ENCODE peak calls at places on chromosomes 13 and 19, in ten cellular contexts. T is MCF 10A, V is brain microvascular endothelial cell, H is ascending aorta, O is heart right ventricle, C is H1, Q is lower leg skin, E is body of pancreas, J is A549, W is activated B cell treated with CpG ODN at 0.5 μM for 24 hours. Z is an unnamed sample.

GRCh38 chr19:782195-783043 is 14.8 kb upstream of the PTBP1 start:
- DNase-seq in T (peak), V (no peak), H (no peak), O (no peak), C (peak), Q (no peak), E (peak), J (peak), W (no peak), Z (no peak)

GRCh38 chr19:50909240-50910070 is 1.7 kb downstream of the KLK4 start:
- DNase-seq in T (peak), V (peak), H (no peak), O (peak), C (peak), Q (no peak), E (peak), J (peak), W (peak), Z (peak)

GRCh38 chr13:62919491-62919890 is 1503.8 kb upstream of the PCDH20 start:
- DNase-seq in T (no peak), V (no peak), H (no peak), O (no peak), C (no peak), Q (no peak), E (no peak), J (no peak), W (no peak), Z (no peak)

GRCh38 chr13:23615677-23616076 is 45.5 kb downstream of the TNFRSF19 start:
- DNase-seq in T (no peak), V (no peak), H (no peak), O (no peak), C (no peak), Q (no peak), E (no peak), J (no peak), W (no peak), Z (no peak)

GRCh38 chr13:68708336-68708908 is 1399.2 kb upstream of the ATXN8OS start:
- DNase-seq in T (no peak), V (no peak), H (no peak), O (no peak), C (no peak), Q (no peak), E (no peak), J (no peak), W (no peak), Z (no peak)

GRCh38 chr13:37534181-37534580 is 64.4 kb downstream of the POSTN start:
- DNase-seq in T (peak), V (peak), H (no peak), O (no peak), C (no peak), Q (no peak), E (no peak), J (no peak), W (no peak), Z (no peak)

GRCh38 chr13:36766295-36766694 is 52.7 kb upstream of the RFXAP start:
- DNase-seq in T (peak), V (peak), H (no peak), O (no peak), C (no peak), Q (no peak), E (no peak), J (no peak), W (no peak), Z (no peak)

GRCh38 chr13:113639661-113640262 is 18.2 kb downstream of the ATP4B start:
- DNase-seq in T (no peak), V (no peak), H (peak), O (no peak), C (no peak), Q (peak), E (no peak), J (no peak), W (peak), Z (no peak)

GRCh38 chr19:31991984-31992655 is 353.3 kb upstream of the ZNF507 start:
- DNase-seq in T (no peak), V (no peak), H (peak), O (no peak), C (no peak), Q (no peak), E (no peak), J (no peak), W (no peak), Z (no peak)

GRCh38 chr13:97295279-97296182 is 73.4 kb downstream of the MBNL2 start:
- DNase-seq in T (peak), V (peak), H (no peak), O (no peak), C (no peak), Q (no peak), E (no peak), J (peak), W (no peak), Z (no peak)

GRCh38 chr13:78160793-78161192 is 242.2 kb upstream of the EDNRB start:
- DNase-seq in T (peak), V (no peak), H (no peak), O (no peak), C (no peak), Q (no peak), E (no peak), J (no peak), W (no peak), Z (peak)

GRCh38 chr13:100674363-100674847 is at the start of gene TMTC4:
- DNase-seq in T (no peak), V (no peak), H (no peak), O (no peak), C (no peak), Q (no peak), E (no peak), J (no peak), W (no peak), Z (no peak)

GRCh38 chr19:49355890-49356289 is 6.3 kb downstream of the TEAD2 start:
- DNase-seq in T (peak), V (no peak), H (no peak), O (peak), C (no peak), Q (no peak), E (no peak), J (no peak), W (no peak), Z (no peak)

GRCh38 chr19:39814595-39814994 is 19.4 kb downstream of the DYRK1B start:
- DNase-seq in T (peak), V (no peak), H (no peak), O (no peak), C (no peak), Q (no peak), E (no peak), J (no peak), W (no peak), Z (no peak)

GRCh38 chr19:35509861-35510625 is 3.4 kb downstream of the DMKN start:
- DNase-seq in T (peak), V (no peak), H (peak), O (peak), C (peak), Q (peak), E (peak), J (peak), W (peak), Z (peak)

GRCh38 chr19:46515879-46516350 is 20.2 kb upstream of the PNMA8B start:
- DNase-seq in T (peak), V (peak), H (no peak), O (no peak), C (no peak), Q (no peak), E (no peak), J (peak), W (no peak), Z (peak)

GRCh38 chr19:1001538-1002166 is 1.4 kb downstream of the GRIN3B start:
- DNase-seq in T (peak), V (no peak), H (no peak), O (peak), C (no peak), Q (no peak), E (no peak), J (no peak), W (peak), Z (peak)

GRCh38 chr19:31386806-31387205 is 37.6 kb upstream of the TSHZ3 start:
- DNase-seq in T (no peak), V (no peak), H (no peak), O (no peak), C (no peak), Q (peak), E (no peak), J (no peak), W (no peak), Z (no peak)

GRCh38 chr13:44142911-44143665 is 230.5 kb upstream of the SERP2 start:
- DNase-seq in T (peak), V (peak), H (no peak), O (no peak), C (no peak), Q (no peak), E (no peak), J (peak), W (no peak), Z (no peak)

GRCh38 chr13:20980899-20981298 is 78.4 kb upstream of the XPO4 start:
- DNase-seq in T (no peak), V (no peak), H (no peak), O (no peak), C (no peak), Q (no peak), E (no peak), J (no peak), W (no peak), Z (no peak)

GRCh38 chr19:52191951-52192350 is 2.1 kb downstream of the PPP2R1A start:
- DNase-seq in T (no peak), V (no peak), H (no peak), O (no peak), C (no peak), Q (no peak), E (no peak), J (no peak), W (no peak), Z (no peak)

GRCh38 chr19:730382-730668 is 20.6 kb upstream of the MISP start:
- DNase-seq in T (no peak), V (no peak), H (no peak), O (no peak), C (no peak), Q (no peak), E (no peak), J (no peak), W (no peak), Z (no peak)

GRCh38 chr13:73635166-73635787 is 498.9 kb downstream of the KLF12 start:
- DNase-seq in T (no peak), V (no peak), H (no peak), O (no peak), C (no peak), Q (no peak), E (no peak), J (no peak), W (no peak), Z (no peak)

GRCh38 chr19:38359242-38360021 is 14.9 kb upstream of the PSMD8 start:
- DNase-seq in T (no peak), V (no peak), H (no peak), O (no peak), C (no peak), Q (no peak), E (no peak), J (no peak), W (no peak), Z (no peak)

GRCh38 chr19:43554317-43554895 is 20.9 kb downstream of the XRCC1 start:
- DNase-seq in T (no peak), V (no peak), H (no peak), O (no peak), C (no peak), Q (no peak), E (no peak), J (no peak), W (no peak), Z (no peak)

GRCh38 chr19:29687244-29687896 is 22.1 kb downstream of the PLEKHF1 start:
- DNase-seq in T (peak), V (peak), H (peak), O (no peak), C (no peak), Q (peak), E (peak), J (no peak), W (no peak), Z (no peak)

GRCh38 chr19:38389101-38389925 is 816 bp downstream of the SPRED3 start:
- DNase-seq in T (peak), V (peak), H (peak), O (no peak), C (no peak), Q (no peak), E (peak), J (peak), W (no peak), Z (no peak)

GRCh38 chr13:80873589-80873988 is 532.7 kb upstream of the SPRY2 start:
- DNase-seq in T (no peak), V (no peak), H (no peak), O (no peak), C (no peak), Q (no peak), E (no peak), J (no peak), W (no peak), Z (peak)

GRCh38 chr13:110387451-110388140 is 80.5 kb downstream of the COL4A2 start:
- DNase-seq in T (no peak), V (peak), H (peak), O (peak), C (no peak), Q (no peak), E (no peak), J (no peak), W (no peak), Z (peak)

GRCh38 chr13:105037064-105037463 is 1498.4 kb downstream of the EFNB2 start:
- DNase-seq in T (no peak), V (peak), H (no peak), O (no peak), C (no peak), Q (no peak), E (no peak), J (no peak), W (no peak), Z (no peak)

GRCh38 chr13:34070006-34070405 is 252.1 kb downstream of the RFC3 start:
- DNase-seq in T (peak), V (no peak), H (no peak), O (no peak), C (no peak), Q (no peak), E (no peak), J (no peak), W (no peak), Z (no peak)

DNA sequence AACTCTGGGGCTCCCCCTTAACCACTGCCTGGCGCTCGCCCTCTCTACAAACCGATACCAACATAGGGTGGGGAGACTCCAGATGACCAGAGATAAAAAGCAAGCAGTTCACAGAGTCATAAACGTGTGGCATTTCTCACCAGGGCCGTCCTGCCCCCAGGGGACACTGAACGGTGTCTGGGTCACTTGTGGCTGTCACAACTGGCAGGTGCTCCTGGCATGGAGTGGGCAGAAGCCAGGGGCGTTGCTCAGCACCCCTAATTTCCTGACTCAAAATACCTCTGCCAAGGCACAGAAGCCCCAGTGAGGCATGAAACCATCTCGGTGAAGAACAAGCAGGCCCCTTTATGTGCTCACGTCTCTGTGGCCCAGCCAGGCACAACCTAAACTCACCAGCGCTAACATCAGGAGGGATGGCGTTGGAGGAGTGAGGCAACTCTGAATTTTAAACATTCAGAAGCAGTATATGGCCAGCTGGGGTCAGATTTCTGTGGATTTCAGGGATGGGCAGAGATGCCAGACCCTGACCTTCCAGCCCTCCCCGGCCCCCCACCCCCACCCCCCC is 1.8 kb downstream of the PIP5K1C start:
- DNase-seq in T (no peak), V (no peak), H (no peak), O (no peak), C (no peak), Q (peak), E (no peak), J (no peak), W (peak), Z (peak)
- TF ChIP-seq CTCF in T (no peak), V (no peak), H (no peak), O (no peak), C (no peak), Q (no peak), E (no peak), J (no peak), W (no peak), Z (no peak)

GRCh38 chr19:55165952-55166529 is 372 bp downstream of the DNAAF3 start:
- DNase-seq in T (peak), V (peak), H (peak), O (peak), C (no peak), Q (no peak), E (peak), J (peak), W (no peak), Z (no peak)
- TF ChIP-seq CTCF in T (peak), V (peak), H (no peak), O (peak), C (peak), Q (no peak), E (peak), J (peak), W (no peak), Z (peak)

GRCh38 chr19:2223391-2223790 is 12.7 kb downstream of the PLEKHJ1 start:
- DNase-seq in T (no peak), V (no peak), H (no peak), O (no peak), C (no peak), Q (no peak), E (no peak), J (no peak), W (no peak), Z (no peak)

GRCh38 chr19:2223959-2224358 is 12.2 kb downstream of the PLEKHJ1 start:
- DNase-seq in T (no peak), V (no peak), H (no peak), O (no peak), C (no peak), Q (no peak), E (no peak), J (no peak), W (peak), Z (no peak)

GRCh38 chr19:2221250-2221831 is 14.8 kb downstream of the PLEKHJ1 start:
- DNase-seq in T (no peak), V (peak), H (no peak), O (no peak), C (no peak), Q (no peak), E (no peak), J (no peak), W (no peak), Z (no peak)

GRCh38 chr19:2219726-2220125 is 16.4 kb downstream of the PLEKHJ1 start:
- DNase-seq in T (no peak), V (no peak), H (no peak), O (no peak), C (no peak), Q (no peak), E (no peak), J (no peak), W (no peak), Z (no peak)

GRCh38 chr19:2221918-2222317 is 14.2 kb downstream of the PLEKHJ1 start:
- DNase-seq in T (no peak), V (no peak), H (no peak), O (no peak), C (no peak), Q (no peak), E (no peak), J (no peak), W (no peak), Z (no peak)
- TF ChIP-seq CTCF in T (no peak), V (peak), H (no peak), O (peak), C (no peak), Q (no peak), E (no peak), J (no peak), W (no peak), Z (peak)

DNA sequence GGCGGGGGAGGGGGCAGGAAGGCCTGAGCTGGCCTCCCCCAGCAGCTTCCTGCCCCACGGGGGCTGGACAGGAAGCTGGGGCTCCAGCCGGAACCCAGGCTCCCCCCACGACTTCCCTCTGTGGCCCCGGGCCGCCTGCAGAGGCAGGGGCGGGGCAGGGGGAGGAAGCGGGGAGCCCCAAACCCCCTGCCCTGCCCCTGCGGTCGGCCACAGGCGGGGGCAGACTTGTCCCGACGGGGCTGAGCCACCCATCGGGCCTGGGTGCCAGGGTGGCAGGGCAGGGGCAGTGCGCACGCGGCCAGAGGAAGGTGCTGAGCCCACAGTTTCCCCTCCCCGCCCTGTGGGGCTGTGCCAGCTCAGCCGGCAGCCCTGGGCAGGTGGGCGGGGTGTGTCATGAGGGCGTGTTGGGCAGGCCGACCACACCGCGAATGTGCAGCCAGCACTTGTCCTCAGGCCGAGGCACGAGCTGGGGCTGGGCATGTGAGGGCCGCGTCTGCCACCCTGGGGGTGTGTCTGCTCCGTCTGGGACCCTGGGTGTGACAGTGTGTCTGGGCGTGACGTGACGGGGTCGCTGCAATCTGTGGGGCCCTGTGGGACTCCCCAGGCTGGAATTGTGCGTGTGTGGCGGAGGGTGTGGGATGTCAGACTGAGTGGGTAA is 17.7 kb downstream of the CCDC97 start:
- DNase-seq in T (peak), V (no peak), H (peak), O (peak), C (no peak), Q (peak), E (peak), J (no peak), W (peak), Z (peak)
- TF ChIP-seq CTCF in T (no peak), V (no peak), H (no peak), O (peak), C (no peak), Q (no peak), E (no peak), J (no peak), W (no peak), Z (no peak)

GRCh38 chr13:50167224-50167947 is 152.1 kb downstream of the KCNRG start:
- DNase-seq in T (no peak), V (no peak), H (no peak), O (no peak), C (no peak), Q (no peak), E (no peak), J (no peak), W (no peak), Z (peak)
- TF ChIP-seq CTCF in T (no peak), V (no peak), H (no peak), O (no peak), C (no peak), Q (no peak), E (no peak), J (no peak), W (no peak), Z (no peak)

DNA sequence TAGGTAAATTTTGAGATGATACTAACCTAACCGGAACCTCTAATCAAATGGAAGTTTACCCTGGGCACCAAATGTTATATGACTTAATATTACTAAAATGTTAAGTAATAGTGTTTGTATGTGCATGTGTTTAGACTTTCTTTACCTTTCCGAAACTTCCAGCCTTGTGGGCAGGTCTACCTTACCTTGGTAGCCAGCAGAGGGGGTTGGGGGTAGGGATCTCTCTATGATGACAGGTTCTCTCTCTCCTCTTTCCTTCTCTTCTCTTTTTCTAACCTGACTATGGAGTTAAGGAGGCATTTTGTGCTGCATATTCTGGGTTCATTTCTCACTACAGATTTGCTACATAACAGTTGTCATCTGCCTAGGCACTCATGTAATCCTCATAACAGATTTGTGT is 6.8 kb upstream of the FRY start:
- DNase-seq in T (no peak), V (no peak), H (no peak), O (no peak), C (no peak), Q (no peak), E (no peak), J (no peak), W (no peak), Z (no peak)
- TF ChIP-seq CTCF in T (no peak), V (no peak), H (no peak), O (no peak), C (peak), Q (no peak), E (no peak), J (no peak), W (no peak), Z (no peak)

Z was measured in GM10248.